ENCODE peak calls at places on chromosomes 16 and 17, in ten cellular contexts. J is IMR-90, U is suprapubic skin, X is A549, F is ovary, P is transverse colon, Y is testis, B is tibial nerve, O is uterus, Z is esophagus squamous epithelium. V is an unnamed sample.

GRCh38 chr16:86424968-86425367 is 85.4 kb upstream of the FOXF1 start:
- DNase-seq in J (no peak), U (no peak), X (no peak), F (no peak), P (no peak), Y (no peak), B (no peak), O (no peak), Z (no peak), V (no peak)

GRCh38 chr16:28162326-28162877 is 49.4 kb downstream of the XPO6 start:
- DNase-seq in J (no peak), U (no peak), X (no peak), F (no peak), P (no peak), Y (no peak), B (no peak), O (no peak), Z (no peak), V (no peak)

GRCh38 chr17:66468241-66469087 is 166.1 kb downstream of the PRKCA start:
- DNase-seq in J (peak; percentile 26), U (no peak), X (peak; percentile 27), F (no peak), P (no peak), Y (peak; percentile 64), B (no peak), O (no peak), Z (no peak), V (peak; percentile 17)

GRCh38 chr17:81050645-81051625 is 16.0 kb downstream of the BAIAP2 start:
- DNase-seq in J (no peak), U (no peak), X (no peak), F (no peak), P (no peak), Y (no peak), B (no peak), O (no peak), Z (no peak), V (no peak)

GRCh38 chr16:81175325-81175891 is 63.1 kb upstream of the BCO1 start:
- DNase-seq in J (peak; percentile 84), U (no peak), X (peak; percentile 80), F (no peak), P (no peak), Y (no peak), B (no peak), O (no peak), Z (no peak), V (no peak)

GRCh38 chr16:11196286-11196828 is 59.6 kb downstream of the SOCS1 start:
- DNase-seq in J (peak; percentile 81), U (no peak), X (no peak), F (no peak), P (no peak), Y (no peak), B (no peak), O (no peak), Z (no peak), V (no peak)

GRCh38 chr17:18891541-18891940 is 33.6 kb downstream of the PRPSAP2 start:
- DNase-seq in J (no peak), U (no peak), X (no peak), F (no peak), P (no peak), Y (no peak), B (no peak), O (no peak), Z (no peak), V (no peak)

GRCh38 chr16:30775381-30776099 is 11.5 kb downstream of the ZNF629 start:
- DNase-seq in J (peak; percentile 76), U (peak; percentile 93), X (peak; percentile 88), F (peak; percentile 83), P (peak; percentile 83), Y (peak; percentile 92), B (peak; percentile 72), O (peak; percentile 79), Z (no peak), V (peak; percentile 89)

GRCh38 chr17:43905400-43905984 is 1.8 kb downstream of the MPP2 start:
- DNase-seq in J (no peak), U (no peak), X (no peak), F (no peak), P (no peak), Y (no peak), B (no peak), O (no peak), Z (no peak), V (no peak)

GRCh38 chr17:11787074-11787473 is 188.8 kb downstream of the DNAH9 start:
- DNase-seq in J (no peak), U (no peak), X (no peak), F (no peak), P (no peak), Y (no peak), B (no peak), O (no peak), Z (no peak), V (no peak)

GRCh38 chr16:84585886-84586285 is 32.0 kb downstream of the COTL1 start:
- DNase-seq in J (no peak), U (no peak), X (peak; percentile 48), F (no peak), P (no peak), Y (peak; percentile 79), B (no peak), O (no peak), Z (no peak), V (no peak)

GRCh38 chr16:73058616-73059409 is 10.9 kb upstream of the ZFHX3 start:
- DNase-seq in J (peak; percentile 43), U (no peak), X (peak; percentile 77), F (peak; percentile 53), P (no peak), Y (peak; percentile 68), B (no peak), O (no peak), Z (no peak), V (peak; percentile 67)

GRCh38 chr16:67641779-67642708 is 2.9 kb upstream of the CARMIL2 start:
- DNase-seq in J (peak; percentile 33), U (no peak), X (no peak), F (no peak), P (no peak), Y (peak; percentile 73), B (no peak), O (no peak), Z (no peak), V (peak; percentile 76)

GRCh38 chr17:83200231-83200699 is 120.9 kb downstream of the METRNL start:
- DNase-seq in J (peak; percentile 26), U (peak; percentile 92), X (no peak), F (peak; percentile 35), P (peak; percentile 63), Y (peak; percentile 61), B (peak; percentile 64), O (peak; percentile 36), Z (no peak), V (peak; percentile 85)

GRCh38 chr17:64061157-64061898 is 40.9 kb upstream of the ICAM2 start:
- DNase-seq in J (peak; percentile 36), U (no peak), X (no peak), F (no peak), P (no peak), Y (no peak), B (no peak), O (no peak), Z (no peak), V (no peak)

GRCh38 chr17:30554839-30555751 is 77.9 kb downstream of the GOSR1 start:
- DNase-seq in J (peak; percentile 15), U (no peak), X (peak; percentile 55), F (no peak), P (no peak), Y (peak; percentile 2), B (no peak), O (no peak), Z (no peak), V (no peak)

DNA sequence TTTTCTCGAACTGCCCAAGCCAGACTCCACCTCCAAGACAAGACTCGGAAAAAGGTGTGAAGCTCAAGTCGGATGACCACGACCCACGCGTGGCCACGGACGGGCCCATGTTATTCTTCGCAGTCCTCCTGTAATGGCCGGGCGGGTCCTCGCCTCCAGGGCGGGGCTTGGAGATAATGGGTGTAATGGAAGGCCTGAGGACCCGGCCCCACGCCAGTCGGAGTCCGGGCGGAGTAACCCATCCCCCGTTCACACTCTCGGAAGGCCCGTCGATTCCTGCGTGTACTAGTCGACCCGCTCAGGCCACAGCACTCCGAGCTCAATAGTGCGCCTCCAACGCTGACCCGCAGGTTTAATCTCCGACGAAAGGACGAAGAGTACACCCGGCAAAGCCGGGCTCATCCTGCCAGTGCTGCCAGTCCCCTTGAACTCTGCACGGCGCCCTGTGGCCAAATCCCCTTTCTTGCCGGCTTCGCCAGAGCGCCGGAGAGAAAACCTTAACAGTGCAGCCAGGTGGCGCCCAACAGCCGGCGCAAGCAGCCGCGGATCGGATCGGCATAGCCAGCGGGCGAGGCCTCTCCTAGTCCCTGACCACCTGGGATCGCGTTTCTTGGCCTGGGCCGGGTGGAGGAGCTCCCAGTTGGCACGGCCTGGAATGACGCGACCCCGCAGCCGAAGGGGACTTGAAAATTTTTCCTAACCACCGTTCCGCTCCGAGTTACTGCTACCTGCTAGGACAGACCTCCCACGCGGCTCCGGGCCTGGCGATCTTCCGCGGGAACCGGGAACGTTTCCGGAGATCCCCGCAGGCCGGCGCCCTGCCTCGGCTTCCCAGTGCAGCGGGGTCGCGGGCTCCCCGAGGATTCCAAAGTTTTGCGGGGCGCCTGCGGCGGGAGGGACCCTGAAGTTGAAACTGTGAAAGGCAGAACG is 762.0 kb downstream of the KCNJ18 start:
- DNase-seq in J (no peak), U (peak; percentile 77), X (no peak), F (no peak), P (no peak), Y (peak; percentile 31), B (no peak), O (no peak), Z (no peak), V (no peak)
- TF ChIP-seq CTCF in J (no peak), U (no peak), X (no peak), F (no peak), P (no peak), Y (no peak), B (no peak), O (no peak), Z (no peak), V (no peak)

GRCh38 chr17:50636145-50636803 is 1.6 kb downstream of the ABCC3 start:
- DNase-seq in J (no peak), U (no peak), X (peak; percentile 49), F (peak; percentile 10), P (no peak), Y (no peak), B (no peak), O (no peak), Z (no peak), V (no peak)
- TF ChIP-seq POLR2A in J (no peak), U (no peak), X (peak; percentile 10), F (no peak), P (no peak), Y (no peak), B (no peak), O (no peak), Z (no peak), V (no peak)

GRCh38 chr17:68527314-68527713 is 15.1 kb downstream of the PRKAR1A start:
- DNase-seq in J (no peak), U (no peak), X (no peak), F (no peak), P (no peak), Y (no peak), B (no peak), O (no peak), Z (no peak), V (no peak)
- H3K27ac ChIP-seq in J (no peak overlapping the region), U (no peak overlapping the region), X (no peak overlapping the region), F (no peak overlapping the region), P (no peak overlapping the region), Y (no peak overlapping the region), B (no peak overlapping the region), O (no peak overlapping the region), Z (no peak overlapping the region), V (no peak overlapping the region)

DNA sequence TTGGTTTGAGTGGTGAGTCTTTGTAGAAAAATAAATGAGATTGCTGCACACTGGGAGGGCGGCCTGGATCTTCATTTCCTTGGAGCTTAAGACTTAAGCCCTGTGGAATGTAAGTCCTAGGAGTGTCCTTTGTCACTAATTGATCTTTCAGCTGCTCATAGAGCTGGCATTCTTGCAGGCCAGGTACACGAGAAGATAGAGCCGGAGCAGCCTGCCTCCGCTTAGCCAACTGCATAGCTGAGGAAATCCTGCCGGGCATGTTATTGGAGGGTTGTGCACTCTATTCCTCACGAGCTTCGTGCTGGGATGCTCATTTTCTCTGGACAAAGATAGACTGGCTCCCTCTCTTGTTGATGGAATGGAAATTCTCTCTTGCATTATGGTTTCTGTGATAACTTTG is 76.8 kb downstream of the RPA1 start:
- DNase-seq in J (no peak), U (no peak), X (no peak), F (no peak), P (no peak), Y (no peak), B (no peak), O (no peak), Z (no peak), V (no peak)
- TF ChIP-seq CTCF in J (no peak), U (no peak), X (no peak), F (no peak), P (no peak), Y (no peak), B (no peak), O (no peak), Z (no peak), V (no peak)

V was measured in heart left ventricle.